ENCODE peak calls at places on chromosomes 2 and 18, in seven cellular contexts. One of them, this sample, is unnamed.

GRCh38 chr2:48471048-48471474 is 58.9 kb upstream of the STON1 start:
- DNase-seq in HFF-Myc: peak
- DNase-seq in uterus: peak
- DNase-seq in GM12865: no peak
- DNase-seq in prostate gland: peak
- DNase-seq in omental fat pad: no peak
- DNase-seq in neural crest cell: peak
- DNase-seq in this sample: no peak

GRCh38 chr2:110866496-110866895 is 134.1 kb downstream of the ACOXL start:
- DNase-seq in HFF-Myc: no peak
- DNase-seq in uterus: no peak
- DNase-seq in GM12865: no peak
- DNase-seq in prostate gland: no peak
- DNase-seq in omental fat pad: no peak
- DNase-seq in neural crest cell: no peak
- DNase-seq in this sample: no peak

GRCh38 chr18:24071029-24071428 is 56.5 kb downstream of the TTC39C start:
- DNase-seq in HFF-Myc: no peak
- DNase-seq in uterus: no peak
- DNase-seq in GM12865: no peak
- DNase-seq in prostate gland: no peak
- DNase-seq in omental fat pad: no peak
- DNase-seq in neural crest cell: no peak
- DNase-seq in this sample: no peak

GRCh38 chr2:207530160-207531023 is 630 bp downstream of the CREB1 start:
- DNase-seq in HFF-Myc: no peak
- DNase-seq in uterus: peak
- DNase-seq in GM12865: peak
- DNase-seq in prostate gland: peak
- DNase-seq in omental fat pad: no peak
- DNase-seq in neural crest cell: peak
- DNase-seq in this sample: no peak

GRCh38 chr18:46331316-46331715 is 227.1 kb downstream of the HAUS1 start:
- DNase-seq in HFF-Myc: no peak
- DNase-seq in uterus: no peak
- DNase-seq in GM12865: no peak
- DNase-seq in prostate gland: no peak
- DNase-seq in omental fat pad: no peak
- DNase-seq in neural crest cell: no peak
- DNase-seq in this sample: no peak

GRCh38 chr18:70387018-70387417 is 98.2 kb downstream of the SOCS6 start:
- DNase-seq in HFF-Myc: no peak
- DNase-seq in uterus: no peak
- DNase-seq in GM12865: no peak
- DNase-seq in prostate gland: no peak
- DNase-seq in omental fat pad: no peak
- DNase-seq in neural crest cell: no peak
- DNase-seq in this sample: no peak

GRCh38 chr2:151367571-151367970 is 10.2 kb downstream of the TNFAIP6 start:
- DNase-seq in HFF-Myc: no peak
- DNase-seq in uterus: no peak
- DNase-seq in GM12865: no peak
- DNase-seq in prostate gland: no peak
- DNase-seq in omental fat pad: no peak
- DNase-seq in neural crest cell: no peak
- DNase-seq in this sample: no peak

GRCh38 chr18:5107990-5108389 is 89.1 kb downstream of the AKAIN1 start:
- DNase-seq in HFF-Myc: no peak
- DNase-seq in uterus: no peak
- DNase-seq in GM12865: no peak
- DNase-seq in prostate gland: no peak
- DNase-seq in omental fat pad: no peak
- DNase-seq in neural crest cell: no peak
- DNase-seq in this sample: no peak

GRCh38 chr2:96913398-96914202 is 43.7 kb upstream of the SEMA4C start:
- DNase-seq in HFF-Myc: no peak
- DNase-seq in uterus: no peak
- DNase-seq in GM12865: peak
- DNase-seq in prostate gland: no peak
- DNase-seq in omental fat pad: no peak
- DNase-seq in neural crest cell: no peak
- DNase-seq in this sample: no peak

GRCh38 chr2:238835726-238836301 is 12.1 kb upstream of the TWIST2 start:
- DNase-seq in HFF-Myc: no peak
- DNase-seq in uterus: no peak
- DNase-seq in GM12865: no peak
- DNase-seq in prostate gland: no peak
- DNase-seq in omental fat pad: no peak
- DNase-seq in neural crest cell: no peak
- DNase-seq in this sample: no peak

GRCh38 chr2:217958206-217958888 is 44.4 kb downstream of the TNS1 start:
- DNase-seq in HFF-Myc: no peak
- DNase-seq in uterus: peak
- DNase-seq in GM12865: no peak
- DNase-seq in prostate gland: no peak
- DNase-seq in omental fat pad: no peak
- DNase-seq in neural crest cell: no peak
- DNase-seq in this sample: no peak

GRCh38 chr2:203685081-203685621 is 21.3 kb upstream of the CD28 start:
- DNase-seq in HFF-Myc: no peak
- DNase-seq in uterus: no peak
- DNase-seq in GM12865: no peak
- DNase-seq in prostate gland: no peak
- DNase-seq in omental fat pad: no peak
- DNase-seq in neural crest cell: no peak
- DNase-seq in this sample: no peak

GRCh38 chr18:26312196-26312595 is 86.0 kb downstream of the TAF4B start:
- DNase-seq in HFF-Myc: no peak
- DNase-seq in uterus: no peak
- DNase-seq in GM12865: no peak
- DNase-seq in prostate gland: no peak
- DNase-seq in omental fat pad: no peak
- DNase-seq in neural crest cell: no peak
- DNase-seq in this sample: no peak

GRCh38 chr2:101418704-101419663 is 31.7 kb upstream of the CREG2 start:
- DNase-seq in HFF-Myc: no peak
- DNase-seq in uterus: peak
- DNase-seq in GM12865: peak
- DNase-seq in prostate gland: peak
- DNase-seq in omental fat pad: peak
- DNase-seq in neural crest cell: peak
- DNase-seq in this sample: no peak

GRCh38 chr2:226423498-226423960 is 376.1 kb downstream of the IRS1 start:
- DNase-seq in HFF-Myc: no peak
- DNase-seq in uterus: peak
- DNase-seq in GM12865: peak
- DNase-seq in prostate gland: peak
- DNase-seq in omental fat pad: no peak
- DNase-seq in neural crest cell: no peak
- DNase-seq in this sample: no peak

GRCh38 chr2:160221391-160222276 is 21.6 kb upstream of the ITGB6 start:
- DNase-seq in HFF-Myc: no peak
- DNase-seq in uterus: peak
- DNase-seq in GM12865: no peak
- DNase-seq in prostate gland: peak
- DNase-seq in omental fat pad: no peak
- DNase-seq in neural crest cell: no peak
- DNase-seq in this sample: no peak

GRCh38 chr2:106885326-106885725 is 641 bp downstream of the ST6GAL2 start:
- DNase-seq in HFF-Myc: no peak
- DNase-seq in uterus: no peak
- DNase-seq in GM12865: no peak
- DNase-seq in prostate gland: no peak
- DNase-seq in omental fat pad: no peak
- DNase-seq in neural crest cell: peak
- DNase-seq in this sample: no peak

GRCh38 chr2:106890611-106891010 is 4.6 kb upstream of the ST6GAL2 start:
- DNase-seq in HFF-Myc: no peak
- DNase-seq in uterus: no peak
- DNase-seq in GM12865: no peak
- DNase-seq in prostate gland: no peak
- DNase-seq in omental fat pad: no peak
- DNase-seq in neural crest cell: no peak
- DNase-seq in this sample: no peak

GRCh38 chr2:106882658-106883057 is 3.3 kb downstream of the ST6GAL2 start:
- DNase-seq in HFF-Myc: no peak
- DNase-seq in uterus: no peak
- DNase-seq in GM12865: no peak
- DNase-seq in prostate gland: no peak
- DNase-seq in omental fat pad: no peak
- DNase-seq in neural crest cell: no peak
- DNase-seq in this sample: no peak

GRCh38 chr2:106886916-106887758 is 1.2 kb upstream of the ST6GAL2 start:
- DNase-seq in HFF-Myc: no peak
- DNase-seq in uterus: no peak
- DNase-seq in GM12865: no peak
- DNase-seq in prostate gland: peak
- DNase-seq in omental fat pad: no peak
- DNase-seq in neural crest cell: peak
- DNase-seq in this sample: no peak

DNA sequence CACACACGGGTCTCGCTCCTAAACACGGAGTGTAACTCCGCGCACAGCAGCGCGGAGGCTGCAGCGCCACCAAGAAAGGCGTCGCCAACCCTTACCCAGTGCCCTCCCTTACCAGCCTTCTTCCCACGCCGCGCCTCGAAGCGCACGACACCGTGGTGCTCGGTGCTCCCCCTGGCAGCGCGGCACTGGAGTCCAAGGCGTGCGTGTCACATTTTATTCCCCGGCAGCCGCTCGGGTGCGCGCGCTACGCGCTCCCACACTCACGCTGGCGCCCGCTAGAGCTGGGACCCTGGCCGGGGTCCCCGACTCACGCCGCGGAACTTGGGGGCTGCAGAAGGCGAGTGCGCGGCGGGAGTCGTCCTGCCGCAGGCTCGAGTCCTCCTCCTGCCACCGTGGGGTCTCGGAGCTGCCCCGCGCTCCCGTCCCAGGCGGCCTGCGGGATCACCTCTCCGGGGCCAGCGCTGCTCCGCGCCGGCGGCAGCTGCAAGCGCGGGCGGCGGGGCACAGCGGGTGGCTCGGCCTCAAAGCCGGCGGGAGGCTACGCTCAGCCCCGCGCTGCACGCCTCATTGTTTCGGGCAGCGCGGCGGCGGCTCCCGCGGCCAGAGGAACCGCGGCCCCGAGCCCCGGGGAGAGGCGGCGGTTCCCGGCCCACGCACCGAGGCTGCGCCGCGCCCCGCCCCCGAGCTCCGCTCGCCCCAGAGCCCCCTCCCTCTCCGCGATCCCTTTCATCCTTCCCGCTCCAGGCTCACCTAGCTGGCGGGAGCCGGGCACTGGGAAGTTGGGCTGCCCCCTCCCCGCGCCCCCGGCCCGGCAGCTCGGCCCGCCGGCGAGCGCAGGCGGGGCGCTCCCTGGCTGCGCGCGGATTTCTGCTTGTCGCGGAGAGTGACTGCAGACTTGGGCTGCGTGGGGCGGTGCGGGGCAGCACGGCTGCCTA is at the start of gene ST6GAL2:
- DNase-seq in HFF-Myc: no peak
- DNase-seq in uterus: no peak
- DNase-seq in GM12865: no peak
- DNase-seq in prostate gland: no peak
- DNase-seq in omental fat pad: no peak
- DNase-seq in neural crest cell: peak
- DNase-seq in this sample: peak
- TF ChIP-seq CTCF in HFF-Myc: no peak
- TF ChIP-seq CTCF in uterus: no peak
- TF ChIP-seq CTCF in GM12865: no peak
- TF ChIP-seq CTCF in prostate gland: no peak
- TF ChIP-seq CTCF in omental fat pad: no peak
- TF ChIP-seq CTCF in neural crest cell: peak
- TF ChIP-seq CTCF in this sample: no peak

DNA sequence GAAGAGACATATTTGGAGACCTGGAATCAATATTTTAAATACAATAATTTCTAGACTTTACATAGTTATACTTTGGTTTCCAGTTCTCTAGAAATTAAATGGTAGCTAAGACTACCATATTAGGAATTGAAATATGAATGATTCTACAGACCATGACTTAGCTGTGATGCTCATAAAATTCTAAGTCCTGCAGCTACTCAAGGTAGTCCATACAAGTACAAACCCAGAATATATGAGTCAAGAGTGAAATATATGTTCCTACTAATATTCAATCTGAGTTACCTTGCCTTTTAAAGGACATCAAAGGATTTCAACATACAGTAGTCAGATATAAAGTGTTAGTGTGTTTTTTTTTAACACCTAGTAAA is 10.1 kb upstream of the SPOPL start:
- DNase-seq in HFF-Myc: no peak
- DNase-seq in uterus: no peak
- DNase-seq in GM12865: no peak
- DNase-seq in prostate gland: no peak
- DNase-seq in omental fat pad: no peak
- DNase-seq in neural crest cell: no peak
- DNase-seq in this sample: no peak
- TF ChIP-seq CTCF in HFF-Myc: no peak
- TF ChIP-seq CTCF in uterus: no peak
- TF ChIP-seq CTCF in GM12865: no peak
- TF ChIP-seq CTCF in prostate gland: no peak
- TF ChIP-seq CTCF in omental fat pad: no peak
- TF ChIP-seq CTCF in neural crest cell: no peak
- TF ChIP-seq CTCF in this sample: no peak

GRCh38 chr2:185633621-185634020 is 105.0 kb upstream of the FSIP2 start:
- DNase-seq in HFF-Myc: no peak
- DNase-seq in uterus: no peak
- DNase-seq in GM12865: no peak
- DNase-seq in prostate gland: no peak
- DNase-seq in omental fat pad: no peak
- DNase-seq in neural crest cell: no peak
- DNase-seq in this sample: no peak

GRCh38 chr2:185625604-185626003 is 113.0 kb upstream of the FSIP2 start:
- DNase-seq in HFF-Myc: no peak
- DNase-seq in uterus: no peak
- DNase-seq in GM12865: no peak
- DNase-seq in prostate gland: no peak
- DNase-seq in omental fat pad: no peak
- DNase-seq in neural crest cell: no peak
- DNase-seq in this sample: no peak

DNA sequence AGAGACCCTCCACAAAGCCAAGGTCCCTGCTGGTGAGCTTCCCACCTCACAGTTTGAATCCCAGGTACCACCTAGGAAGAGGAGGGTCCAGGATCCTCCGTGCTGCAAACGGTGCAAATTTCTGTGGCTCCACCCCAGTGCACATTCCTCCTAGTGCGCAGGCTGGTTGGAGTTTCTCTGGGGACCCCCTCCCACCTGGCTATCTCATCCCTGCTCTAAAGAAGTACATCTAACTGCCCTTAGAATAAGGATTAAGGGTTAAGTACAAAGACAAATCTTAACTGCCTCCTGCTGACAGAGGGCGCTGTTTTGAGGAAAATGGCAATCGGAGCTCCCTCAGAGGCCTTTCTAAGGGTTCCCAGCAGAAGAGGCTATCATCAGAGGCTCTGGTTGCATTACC is 109.6 kb upstream of the FSIP2 start:
- DNase-seq in HFF-Myc: no peak
- DNase-seq in uterus: no peak
- DNase-seq in GM12865: peak
- DNase-seq in prostate gland: no peak
- DNase-seq in omental fat pad: no peak
- DNase-seq in neural crest cell: peak
- DNase-seq in this sample: no peak
- TF ChIP-seq CTCF in HFF-Myc: no peak
- TF ChIP-seq CTCF in uterus: no peak
- TF ChIP-seq CTCF in GM12865: peak
- TF ChIP-seq CTCF in prostate gland: no peak
- TF ChIP-seq CTCF in omental fat pad: no peak
- TF ChIP-seq CTCF in neural crest cell: peak
- TF ChIP-seq CTCF in this sample: no peak

GRCh38 chr2:16153754-16154035 is 213.3 kb downstream of the MYCN start:
- DNase-seq in HFF-Myc: no peak
- DNase-seq in uterus: no peak
- DNase-seq in GM12865: no peak
- DNase-seq in prostate gland: no peak
- DNase-seq in omental fat pad: no peak
- DNase-seq in neural crest cell: no peak
- DNase-seq in this sample: no peak
- TF ChIP-seq CTCF in HFF-Myc: no peak
- TF ChIP-seq CTCF in uterus: no peak
- TF ChIP-seq CTCF in GM12865: no peak
- TF ChIP-seq CTCF in prostate gland: no peak
- TF ChIP-seq CTCF in omental fat pad: no peak
- TF ChIP-seq CTCF in neural crest cell: no peak
- TF ChIP-seq CTCF in this sample: no peak